ENCODE peak calls at places on chromosomes 13 and 19, in nine cellular contexts. One of them, this sample, is unnamed.
A peak's percentile ranks its signal among the peaks of the same experiment; 100 is the strongest.

GRCh38 chr13:112905990-112906641 is 62.9 kb upstream of the MCF2L start:
- DNase-seq in dorsolateral prefrontal cortex: no peak
- DNase-seq in brain microvascular endothelial cell: no peak
- DNase-seq in fibroblast of lung: no peak
- DNase-seq in cardiac fibroblast: no peak
- DNase-seq in astrocyte: no peak
- DNase-seq in endothelial cell of umbilical vein: no peak
- DNase-seq in mammary epithelial cell: peak; percentile 61
- DNase-seq in heart left ventricle: no peak
- DNase-seq in this sample: no peak

GRCh38 chr13:23865898-23866297 is 23.3 kb downstream of the MIPEP start:
- DNase-seq in dorsolateral prefrontal cortex: no peak
- DNase-seq in brain microvascular endothelial cell: no peak
- DNase-seq in fibroblast of lung: no peak
- DNase-seq in cardiac fibroblast: no peak
- DNase-seq in astrocyte: no peak
- DNase-seq in endothelial cell of umbilical vein: no peak
- DNase-seq in mammary epithelial cell: no peak
- DNase-seq in heart left ventricle: no peak
- DNase-seq in this sample: no peak

GRCh38 chr19:46489445-46490272 is 6.0 kb downstream of the PNMA8B start:
- DNase-seq in dorsolateral prefrontal cortex: no peak
- DNase-seq in brain microvascular endothelial cell: peak; percentile 71
- DNase-seq in fibroblast of lung: peak; percentile 56
- DNase-seq in cardiac fibroblast: peak; percentile 71
- DNase-seq in astrocyte: peak; percentile 76
- DNase-seq in endothelial cell of umbilical vein: peak; percentile 25
- DNase-seq in mammary epithelial cell: no peak
- DNase-seq in heart left ventricle: peak; percentile 68
- DNase-seq in this sample: no peak

GRCh38 chr19:4909172-4909896 is at the start of gene UHRF1:
- DNase-seq in dorsolateral prefrontal cortex: no peak
- DNase-seq in brain microvascular endothelial cell: no peak
- DNase-seq in fibroblast of lung: no peak
- DNase-seq in cardiac fibroblast: no peak
- DNase-seq in astrocyte: no peak
- DNase-seq in endothelial cell of umbilical vein: no peak
- DNase-seq in mammary epithelial cell: peak; percentile 33
- DNase-seq in heart left ventricle: no peak
- DNase-seq in this sample: no peak

GRCh38 chr13:30088312-30088855 is 219.0 kb downstream of the KATNAL1 start:
- DNase-seq in dorsolateral prefrontal cortex: no peak
- DNase-seq in brain microvascular endothelial cell: no peak
- DNase-seq in fibroblast of lung: no peak
- DNase-seq in cardiac fibroblast: no peak
- DNase-seq in astrocyte: peak; percentile 17
- DNase-seq in endothelial cell of umbilical vein: no peak
- DNase-seq in mammary epithelial cell: no peak
- DNase-seq in heart left ventricle: no peak
- DNase-seq in this sample: no peak

GRCh38 chr13:46801831-46802230 is 4.9 kb upstream of the ESD start:
- DNase-seq in dorsolateral prefrontal cortex: no peak
- DNase-seq in brain microvascular endothelial cell: no peak
- DNase-seq in fibroblast of lung: no peak
- DNase-seq in cardiac fibroblast: no peak
- DNase-seq in astrocyte: no peak
- DNase-seq in endothelial cell of umbilical vein: no peak
- DNase-seq in mammary epithelial cell: no peak
- DNase-seq in heart left ventricle: no peak
- DNase-seq in this sample: no peak

GRCh38 chr13:99086869-99087129 is 108.9 kb upstream of the DOCK9 start:
- DNase-seq in dorsolateral prefrontal cortex: no peak
- DNase-seq in brain microvascular endothelial cell: no peak
- DNase-seq in fibroblast of lung: peak; percentile 25
- DNase-seq in cardiac fibroblast: no peak
- DNase-seq in astrocyte: peak; percentile 18
- DNase-seq in endothelial cell of umbilical vein: peak; percentile 41
- DNase-seq in mammary epithelial cell: peak; percentile 42
- DNase-seq in heart left ventricle: no peak
- DNase-seq in this sample: no peak

GRCh38 chr19:33301011-33301899 is 1.1 kb downstream of the CEBPA start:
- DNase-seq in dorsolateral prefrontal cortex: no peak
- DNase-seq in brain microvascular endothelial cell: no peak
- DNase-seq in fibroblast of lung: no peak
- DNase-seq in cardiac fibroblast: no peak
- DNase-seq in astrocyte: no peak
- DNase-seq in endothelial cell of umbilical vein: no peak
- DNase-seq in mammary epithelial cell: no peak
- DNase-seq in heart left ventricle: no peak
- DNase-seq in this sample: no peak

GRCh38 chr19:1251503-1252220 is 3.3 kb downstream of the MIDN start:
- DNase-seq in dorsolateral prefrontal cortex: peak; percentile 69
- DNase-seq in brain microvascular endothelial cell: no peak
- DNase-seq in fibroblast of lung: no peak
- DNase-seq in cardiac fibroblast: no peak
- DNase-seq in astrocyte: no peak
- DNase-seq in endothelial cell of umbilical vein: peak; percentile 54
- DNase-seq in mammary epithelial cell: no peak
- DNase-seq in heart left ventricle: no peak
- DNase-seq in this sample: no peak

GRCh38 chr13:57631607-57632275 is at the start of gene PCDH17:
- DNase-seq in dorsolateral prefrontal cortex: peak; percentile 68
- DNase-seq in brain microvascular endothelial cell: peak; percentile 25
- DNase-seq in fibroblast of lung: peak; percentile 70
- DNase-seq in cardiac fibroblast: peak; percentile 35
- DNase-seq in astrocyte: peak; percentile 62
- DNase-seq in endothelial cell of umbilical vein: peak; percentile 65
- DNase-seq in mammary epithelial cell: no peak
- DNase-seq in heart left ventricle: peak; percentile 63
- DNase-seq in this sample: no peak

GRCh38 chr13:40565282-40566148 is 100.9 kb downstream of the FOXO1 start:
- DNase-seq in dorsolateral prefrontal cortex: no peak
- DNase-seq in brain microvascular endothelial cell: no peak
- DNase-seq in fibroblast of lung: no peak
- DNase-seq in cardiac fibroblast: no peak
- DNase-seq in astrocyte: no peak
- DNase-seq in endothelial cell of umbilical vein: peak; percentile 58
- DNase-seq in mammary epithelial cell: no peak
- DNase-seq in heart left ventricle: no peak
- DNase-seq in this sample: no peak

GRCh38 chr13:40566811-40567210 is 99.6 kb downstream of the FOXO1 start:
- DNase-seq in dorsolateral prefrontal cortex: no peak
- DNase-seq in brain microvascular endothelial cell: no peak
- DNase-seq in fibroblast of lung: no peak
- DNase-seq in cardiac fibroblast: no peak
- DNase-seq in astrocyte: no peak
- DNase-seq in endothelial cell of umbilical vein: no peak
- DNase-seq in mammary epithelial cell: no peak
- DNase-seq in heart left ventricle: no peak
- DNase-seq in this sample: no peak

GRCh38 chr13:40563350-40564125 is 102.9 kb downstream of the FOXO1 start:
- DNase-seq in dorsolateral prefrontal cortex: no peak
- DNase-seq in brain microvascular endothelial cell: no peak
- DNase-seq in fibroblast of lung: peak; percentile 58
- DNase-seq in cardiac fibroblast: peak; percentile 69
- DNase-seq in astrocyte: no peak
- DNase-seq in endothelial cell of umbilical vein: no peak
- DNase-seq in mammary epithelial cell: no peak
- DNase-seq in heart left ventricle: no peak
- DNase-seq in this sample: no peak

GRCh38 chr13:40562975-40563349 is 103.5 kb downstream of the FOXO1 start:
- DNase-seq in dorsolateral prefrontal cortex: no peak
- DNase-seq in brain microvascular endothelial cell: no peak
- DNase-seq in fibroblast of lung: no peak
- DNase-seq in cardiac fibroblast: no peak
- DNase-seq in astrocyte: peak; percentile 19
- DNase-seq in endothelial cell of umbilical vein: no peak
- DNase-seq in mammary epithelial cell: no peak
- DNase-seq in heart left ventricle: no peak
- DNase-seq in this sample: no peak

DNA sequence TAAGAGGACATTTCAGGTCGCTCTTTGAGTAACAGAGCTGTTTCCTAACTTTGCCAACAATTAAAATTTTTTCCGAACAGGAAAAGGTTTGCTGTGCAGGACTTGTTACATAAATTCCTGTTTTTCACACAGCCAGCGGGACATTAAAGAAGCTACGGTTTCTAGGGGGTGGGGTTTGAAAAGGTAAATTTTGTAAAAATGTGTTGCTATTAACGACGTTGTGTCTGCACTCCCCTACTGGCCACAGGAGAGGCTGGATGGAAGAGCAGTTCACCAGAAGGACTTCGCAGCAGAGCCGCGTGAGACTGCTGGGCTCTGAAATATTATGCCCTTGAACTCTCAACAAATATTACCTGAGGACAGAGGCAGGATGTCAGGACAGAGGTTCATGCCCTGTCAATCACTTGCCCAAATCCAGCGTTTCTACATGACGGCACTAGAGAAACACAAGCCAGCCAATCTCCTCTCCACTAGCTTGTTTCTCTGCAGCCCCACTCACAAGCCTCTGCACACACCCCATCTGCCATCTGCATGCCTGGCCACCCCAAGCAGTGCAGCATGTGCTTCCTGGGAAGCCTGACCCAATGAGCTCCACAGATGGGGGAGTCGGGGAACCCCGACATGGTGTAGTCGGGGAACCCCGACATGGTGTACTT is 102.0 kb downstream of the FOXO1 start:
- DNase-seq in dorsolateral prefrontal cortex: no peak
- DNase-seq in brain microvascular endothelial cell: no peak
- DNase-seq in fibroblast of lung: no peak
- DNase-seq in cardiac fibroblast: peak; percentile 39
- DNase-seq in astrocyte: no peak
- DNase-seq in endothelial cell of umbilical vein: peak; percentile 91
- DNase-seq in mammary epithelial cell: no peak
- DNase-seq in heart left ventricle: no peak
- DNase-seq in this sample: no peak
- TF ChIP-seq CTCF in dorsolateral prefrontal cortex: no peak
- TF ChIP-seq CTCF in brain microvascular endothelial cell: peak; percentile 57
- TF ChIP-seq CTCF in fibroblast of lung: no peak
- TF ChIP-seq CTCF in cardiac fibroblast: peak; percentile 36
- TF ChIP-seq CTCF in astrocyte: no peak
- TF ChIP-seq CTCF in endothelial cell of umbilical vein: peak; percentile 54
- TF ChIP-seq CTCF in mammary epithelial cell: peak; percentile 12
- TF ChIP-seq CTCF in heart left ventricle: no peak
- TF ChIP-seq CTCF in this sample: no peak

GRCh38 chr19:37127999-37128820 is 44.3 kb downstream of the ZNF585A start:
- DNase-seq in dorsolateral prefrontal cortex: no peak
- DNase-seq in brain microvascular endothelial cell: no peak
- DNase-seq in fibroblast of lung: no peak
- DNase-seq in cardiac fibroblast: no peak
- DNase-seq in astrocyte: no peak
- DNase-seq in endothelial cell of umbilical vein: no peak
- DNase-seq in mammary epithelial cell: no peak
- DNase-seq in heart left ventricle: no peak
- DNase-seq in this sample: no peak
- H3K4me3 ChIP-seq in dorsolateral prefrontal cortex: no peak overlapping the region
- H3K4me3 ChIP-seq in brain microvascular endothelial cell: no peak overlapping the region
- H3K4me3 ChIP-seq in fibroblast of lung: no peak overlapping the region
- H3K4me3 ChIP-seq in cardiac fibroblast: no peak overlapping the region
- H3K4me3 ChIP-seq in astrocyte: no peak overlapping the region
- H3K4me3 ChIP-seq in endothelial cell of umbilical vein: no peak overlapping the region
- H3K4me3 ChIP-seq in mammary epithelial cell: no peak overlapping the region
- H3K4me3 ChIP-seq in heart left ventricle: no peak overlapping the region
- H3K4me3 ChIP-seq in this sample: no peak overlapping the region

DNA sequence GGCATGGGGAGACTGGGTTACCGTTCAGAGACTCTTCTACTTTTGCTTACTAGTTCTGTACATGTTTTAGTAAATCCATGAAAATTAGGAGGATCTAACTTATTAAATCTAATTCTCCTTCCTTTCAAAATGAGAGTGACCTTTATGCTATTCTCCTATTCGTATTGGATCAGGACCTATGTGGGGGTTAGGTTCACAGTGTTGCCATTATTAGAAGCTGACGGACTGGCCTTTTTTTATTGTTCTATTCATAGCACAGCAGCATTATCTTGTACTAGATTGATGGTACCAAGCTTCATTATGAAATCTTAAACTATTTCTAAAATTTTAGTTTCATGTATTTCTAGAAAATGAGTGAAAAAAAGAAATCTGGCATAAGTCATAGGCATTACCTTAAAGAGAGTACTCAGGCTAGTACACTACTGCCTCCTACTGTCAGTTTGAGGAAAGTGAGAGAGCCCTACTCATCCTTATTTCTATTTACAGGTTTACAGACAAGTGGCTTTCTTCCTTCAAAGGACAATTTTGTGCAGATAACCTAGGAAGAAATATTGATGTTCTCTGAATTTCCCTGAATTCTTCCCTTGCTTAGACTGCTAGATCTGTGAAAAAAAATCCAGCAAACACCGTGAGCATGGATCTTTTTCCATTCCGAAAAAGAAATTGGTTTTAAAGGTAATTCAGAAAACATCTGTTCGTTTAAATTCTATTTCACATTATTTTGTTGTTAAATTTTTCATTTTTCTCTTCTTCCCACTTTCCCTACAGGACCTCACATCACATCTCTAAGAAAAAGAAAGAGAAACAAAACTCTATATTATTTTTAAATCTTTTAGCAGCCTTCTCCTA is 485.5 kb downstream of the DIAPH3 start:
- DNase-seq in dorsolateral prefrontal cortex: no peak
- DNase-seq in brain microvascular endothelial cell: peak; percentile 76
- DNase-seq in fibroblast of lung: peak; percentile 83
- DNase-seq in cardiac fibroblast: peak; percentile 82
- DNase-seq in astrocyte: peak; percentile 41
- DNase-seq in endothelial cell of umbilical vein: peak; percentile 79
- DNase-seq in mammary epithelial cell: peak; percentile 25
- DNase-seq in heart left ventricle: no peak
- DNase-seq in this sample: peak; percentile 38
- TF ChIP-seq CTCF in dorsolateral prefrontal cortex: peak; percentile 68
- TF ChIP-seq CTCF in brain microvascular endothelial cell: peak; percentile 75
- TF ChIP-seq CTCF in fibroblast of lung: peak; percentile 87
- TF ChIP-seq CTCF in cardiac fibroblast: peak; percentile 88
- TF ChIP-seq CTCF in astrocyte: peak; percentile 96
- TF ChIP-seq CTCF in endothelial cell of umbilical vein: peak; percentile 70
- TF ChIP-seq CTCF in mammary epithelial cell: peak; percentile 84
- TF ChIP-seq CTCF in heart left ventricle: peak; percentile 85
- TF ChIP-seq CTCF in this sample: peak; percentile 84

GRCh38 chr13:27976362-27977177 is 7.5 kb upstream of the CDX2 start:
- DNase-seq in dorsolateral prefrontal cortex: no peak
- DNase-seq in brain microvascular endothelial cell: no peak
- DNase-seq in fibroblast of lung: no peak
- DNase-seq in cardiac fibroblast: no peak
- DNase-seq in astrocyte: no peak
- DNase-seq in endothelial cell of umbilical vein: no peak
- DNase-seq in mammary epithelial cell: no peak
- DNase-seq in heart left ventricle: no peak
- DNase-seq in this sample: no peak
- H3K4me3 ChIP-seq in dorsolateral prefrontal cortex: no peak overlapping the region
- H3K4me3 ChIP-seq in brain microvascular endothelial cell: no peak overlapping the region
- H3K4me3 ChIP-seq in fibroblast of lung: no peak overlapping the region
- H3K4me3 ChIP-seq in cardiac fibroblast: no peak overlapping the region
- H3K4me3 ChIP-seq in astrocyte: no peak overlapping the region
- H3K4me3 ChIP-seq in endothelial cell of umbilical vein: no peak overlapping the region
- H3K4me3 ChIP-seq in mammary epithelial cell: no peak overlapping the region
- H3K4me3 ChIP-seq in heart left ventricle: no peak overlapping the region
- H3K4me3 ChIP-seq in this sample: no peak overlapping the region

This sample was measured in AG09309.